ENCODE peak calls at places on chromosomes 2 and 18, in five cellular contexts. Q, A, X, P and G are unnamed samples.
A peak's percentile ranks its signal among the peaks of the same experiment; 100 is the strongest.

GRCh38 chr2:157334335-157334734 is 8.7 kb upstream of the ERMN start:
- DNase-seq in P (no peak), X (no peak), A (no peak), Q (no peak), G (no peak)

GRCh38 chr18:941331-941730 is 36.7 kb downstream of the ADCYAP1 start:
- DNase-seq in X (no peak), P (no peak), A (no peak), Q (no peak), G (no peak)

GRCh38 chr18:42048150-42048549 is 93.1 kb downstream of the PIK3C3 start:
- DNase-seq in X (no peak), A (peak; percentile 55), Q (peak; percentile 96), P (no peak), G (no peak)

GRCh38 chr18:9814431-9814830 is 71.3 kb upstream of the TXNDC2 start:
- DNase-seq in X (no peak), A (no peak), Q (peak; percentile 62), P (no peak), G (no peak)

GRCh38 chr2:41853427-41854191 is 194.2 kb upstream of the PKDCC start:
- DNase-seq in P (peak; percentile 22), Q (peak; percentile 48), X (peak; percentile 86), A (peak; percentile 77), G (no peak)

GRCh38 chr2:222756951-222757645 is 85.6 kb downstream of the MOGAT1 start:
- DNase-seq in Q (peak; percentile 84), X (no peak), A (no peak), P (no peak), G (no peak)

GRCh38 chr2:121485039-121485438 is 45.6 kb upstream of the RNU4ATAC start:
- DNase-seq in X (no peak), A (no peak), P (no peak), Q (peak; percentile 96), G (no peak)

GRCh38 chr18:59921384-59921891 is 21.6 kb downstream of the PMAIP1 start:
- DNase-seq in X (no peak), P (no peak), A (no peak), Q (no peak), G (peak; percentile 49)

GRCh38 chr2:25169073-25169470 is 692 bp upstream of the POMC start:
- DNase-seq in Q (no peak), P (no peak), X (no peak), A (no peak), G (no peak)

GRCh38 chr2:231929961-231930600 is 3.9 kb upstream of the NPPC start:
- DNase-seq in X (peak; percentile 60), P (peak; percentile 52), A (peak; percentile 37), Q (no peak), G (no peak)

GRCh38 chr2:113124984-113125855 is 2.2 kb upstream of the IL1RN start:
- DNase-seq in Q (peak; percentile 62), A (no peak), P (no peak), X (no peak), G (no peak)

GRCh38 chr18:44725300-44726096 is 44.8 kb downstream of the SETBP1 start:
- DNase-seq in X (no peak), P (peak; percentile 31), A (no peak), Q (peak; percentile 70), G (peak; percentile 11)

GRCh38 chr2:86039963-86040655 is 65.6 kb downstream of the POLR1A start:
- DNase-seq in A (no peak), Q (no peak), P (no peak), X (no peak), G (no peak)

GRCh38 chr18:44509048-44509447 is 171.6 kb upstream of the SETBP1 start:
- DNase-seq in Q (no peak), P (peak; percentile 5), A (no peak), X (no peak), G (no peak)

GRCh38 chr2:158999458-158999857 is 31.0 kb downstream of the TANC1 start:
- DNase-seq in Q (peak; percentile 23), X (no peak), A (peak; percentile 91), P (no peak), G (no peak)

GRCh38 chr2:240411261-240412160 is 24.0 kb upstream of the GPC1 start:
- DNase-seq in P (no peak), A (no peak), Q (no peak), X (no peak), G (no peak)

GRCh38 chr2:166375205-166375735 is 474 bp downstream of the SCN9A start:
- DNase-seq in A (no peak), Q (peak; percentile 11), X (peak; percentile 15), P (no peak), G (no peak)

GRCh38 chr18:79890638-79891037 is 60.8 kb downstream of the SLC66A2 start:
- DNase-seq in X (no peak), Q (no peak), A (no peak), P (no peak), G (no peak)

GRCh38 chr2:218960196-218961165 is 1.0 kb downstream of the CDK5R2 start:
- DNase-seq in X (peak; percentile 56), A (no peak), P (no peak), Q (no peak), G (no peak)

GRCh38 chr18:24397131-24397693 is 412 bp downstream of the OSBPL1A start:
- DNase-seq in P (no peak), X (peak; percentile 82), Q (peak; percentile 51), A (peak; percentile 97), G (no peak)

GRCh38 chr2:195021704-195022513 is 635.1 kb upstream of the SLC39A10 start:
- DNase-seq in P (no peak), Q (no peak), A (no peak), X (no peak), G (no peak)

GRCh38 chr2:157557770-157558169 is 70.9 kb downstream of the ACVR1C start:
- DNase-seq in P (no peak), X (no peak), A (no peak), Q (no peak), G (peak; percentile 1)

GRCh38 chr18:74541703-74542555 is 7.6 kb downstream of the CNDP1 start:
- DNase-seq in A (peak; percentile 74), X (no peak), Q (peak; percentile 57), P (no peak), G (no peak)

GRCh38 chr2:207394812-207395534 is 134.8 kb upstream of the CREB1 start:
- DNase-seq in Q (peak; percentile 100), X (no peak), A (peak; percentile 59), P (no peak), G (no peak)

GRCh38 chr2:63059434-63060078 is 8.9 kb downstream of the OTX1 start:
- DNase-seq in P (peak; percentile 45), Q (no peak), X (peak; percentile 48), A (no peak), G (no peak)

GRCh38 chr2:108587621-108588020 is 53.4 kb downstream of the LIMS1 start:
- DNase-seq in A (no peak), P (no peak), X (no peak), Q (peak; percentile 68), G (no peak)

GRCh38 chr2:137845422-137845821 is 118.9 kb upstream of the HNMT start:
- DNase-seq in Q (no peak), X (no peak), P (no peak), A (no peak), G (no peak)

GRCh38 chr2:55163258-55163657 is 68.8 kb downstream of the CLHC1 start:
- DNase-seq in A (no peak), P (no peak), Q (no peak), X (no peak), G (no peak)

GRCh38 chr2:164967781-164968228 is 12.5 kb upstream of the SLC38A11 start:
- DNase-seq in Q (peak; percentile 100), A (no peak), P (no peak), X (peak; percentile 59), G (no peak)

GRCh38 chr2:20016346-20016745 is 3.9 kb upstream of the MATN3 start:
- DNase-seq in P (no peak), X (no peak), A (no peak), Q (no peak), G (no peak)

GRCh38 chr2:240819404-240820013 is 510 bp downstream of the KIF1A start:
- DNase-seq in A (no peak), P (no peak), Q (no peak), X (peak; percentile 71), G (no peak)

GRCh38 chr2:230347659-230348305 is 20.8 kb downstream of the SP140L start:
- DNase-seq in P (no peak), A (no peak), X (no peak), Q (peak; percentile 33), G (no peak)